ENCODE peak calls at places on chromosomes 11 and 22, in five cellular contexts. One of them, this sample, is unnamed.

GRCh38 chr11:9594267-9595046 is 21.0 kb downstream of the WEE1 start:
- DNase-seq in CD8-positive, alpha-beta T cell: no peak
- DNase-seq in AG09309: no peak
- DNase-seq in A549: no peak
- DNase-seq in HAP-1: no peak
- DNase-seq in this sample: no peak

GRCh38 chr22:19174106-19175025 is 4.2 kb downstream of the SLC25A1 start:
- DNase-seq in CD8-positive, alpha-beta T cell: no peak
- DNase-seq in AG09309: peak; percentile 29
- DNase-seq in A549: no peak
- DNase-seq in HAP-1: no peak
- DNase-seq in this sample: no peak

GRCh38 chr11:57203882-57204281 is 22.1 kb downstream of the LRRC55 start:
- DNase-seq in CD8-positive, alpha-beta T cell: no peak
- DNase-seq in AG09309: no peak
- DNase-seq in A549: no peak
- DNase-seq in HAP-1: no peak
- DNase-seq in this sample: no peak

GRCh38 chr11:15685311-15685710 is 570.6 kb downstream of the INSC start:
- DNase-seq in CD8-positive, alpha-beta T cell: no peak
- DNase-seq in AG09309: no peak
- DNase-seq in A549: no peak
- DNase-seq in HAP-1: no peak
- DNase-seq in this sample: no peak

GRCh38 chr22:22558972-22559603 is at the start of gene PRAME:
- DNase-seq in CD8-positive, alpha-beta T cell: peak; percentile 45
- DNase-seq in AG09309: no peak
- DNase-seq in A549: peak; percentile 93
- DNase-seq in HAP-1: peak; percentile 55
- DNase-seq in this sample: no peak

GRCh38 chr11:45647786-45648185 is 17.6 kb downstream of the CHST1 start:
- DNase-seq in CD8-positive, alpha-beta T cell: no peak
- DNase-seq in AG09309: no peak
- DNase-seq in A549: no peak
- DNase-seq in HAP-1: no peak
- DNase-seq in this sample: no peak

GRCh38 chr22:29679316-29679715 is 40.5 kb upstream of the CABP7 start:
- DNase-seq in CD8-positive, alpha-beta T cell: no peak
- DNase-seq in AG09309: no peak
- DNase-seq in A549: no peak
- DNase-seq in HAP-1: no peak
- DNase-seq in this sample: no peak

GRCh38 chr11:16632295-16633200 is 105.9 kb upstream of the C11orf58 start:
- DNase-seq in CD8-positive, alpha-beta T cell: no peak
- DNase-seq in AG09309: no peak
- DNase-seq in A549: peak; percentile 38
- DNase-seq in HAP-1: peak; percentile 50
- DNase-seq in this sample: no peak

GRCh38 chr11:31437742-31438435 is 68.2 kb downstream of the DNAJC24 start:
- DNase-seq in CD8-positive, alpha-beta T cell: no peak
- DNase-seq in AG09309: peak; percentile 10
- DNase-seq in A549: no peak
- DNase-seq in HAP-1: no peak
- DNase-seq in this sample: no peak

GRCh38 chr11:7487360-7487759 is 2.1 kb downstream of the OLFML1 start:
- DNase-seq in CD8-positive, alpha-beta T cell: no peak
- DNase-seq in AG09309: no peak
- DNase-seq in A549: no peak
- DNase-seq in HAP-1: no peak
- DNase-seq in this sample: no peak

GRCh38 chr11:19511413-19512183 is 201.0 kb upstream of the NAV2 start:
- DNase-seq in CD8-positive, alpha-beta T cell: no peak
- DNase-seq in AG09309: no peak
- DNase-seq in A549: no peak
- DNase-seq in HAP-1: no peak
- DNase-seq in this sample: no peak

GRCh38 chr11:61505640-61506155 is 2.9 kb upstream of the LRRC10B start:
- DNase-seq in CD8-positive, alpha-beta T cell: no peak
- DNase-seq in AG09309: no peak
- DNase-seq in A549: no peak
- DNase-seq in HAP-1: no peak
- DNase-seq in this sample: no peak

GRCh38 chr11:45930031-45930794 is 7.8 kb downstream of the LARGE2 start:
- DNase-seq in CD8-positive, alpha-beta T cell: peak; percentile 15
- DNase-seq in AG09309: no peak
- DNase-seq in A549: no peak
- DNase-seq in HAP-1: no peak
- DNase-seq in this sample: no peak

GRCh38 chr11:36186340-36186739 is 102.9 kb downstream of the COMMD9 start:
- DNase-seq in CD8-positive, alpha-beta T cell: no peak
- DNase-seq in AG09309: peak; percentile 59
- DNase-seq in A549: no peak
- DNase-seq in HAP-1: no peak
- DNase-seq in this sample: no peak

GRCh38 chr11:10807629-10808552 is 835 bp downstream of the EIF4G2 start:
- DNase-seq in CD8-positive, alpha-beta T cell: peak; percentile 36
- DNase-seq in AG09309: no peak
- DNase-seq in A549: peak; percentile 45
- DNase-seq in HAP-1: peak; percentile 37
- DNase-seq in this sample: no peak

GRCh38 chr11:10803676-10804075 is 5.0 kb downstream of the EIF4G2 start:
- DNase-seq in CD8-positive, alpha-beta T cell: no peak
- DNase-seq in AG09309: no peak
- DNase-seq in A549: no peak
- DNase-seq in HAP-1: no peak
- DNase-seq in this sample: no peak

GRCh38 chr11:10805741-10806140 is 3.0 kb downstream of the EIF4G2 start:
- DNase-seq in CD8-positive, alpha-beta T cell: no peak
- DNase-seq in AG09309: no peak
- DNase-seq in A549: no peak
- DNase-seq in HAP-1: no peak
- DNase-seq in this sample: no peak

GRCh38 chr11:10808553-10809372 is at the start of gene EIF4G2:
- DNase-seq in CD8-positive, alpha-beta T cell: peak; percentile 97
- DNase-seq in AG09309: peak; percentile 96
- DNase-seq in A549: peak; percentile 98
- DNase-seq in HAP-1: peak; percentile 98
- DNase-seq in this sample: peak; percentile 92

GRCh38 chr11:10806206-10806605 is 2.5 kb downstream of the EIF4G2 start:
- DNase-seq in CD8-positive, alpha-beta T cell: no peak
- DNase-seq in AG09309: no peak
- DNase-seq in A549: no peak
- DNase-seq in HAP-1: no peak
- DNase-seq in this sample: no peak
- H3K4me3 ChIP-seq in CD8-positive, alpha-beta T cell: peak overlapping the region; percentile 85
- H3K4me3 ChIP-seq in AG09309: no peak overlapping the region
- H3K4me3 ChIP-seq in A549: peak overlapping the region; percentile 97
- H3K4me3 ChIP-seq in HAP-1: peak overlapping the region; percentile 93
- H3K4me3 ChIP-seq in this sample: no peak overlapping the region

GRCh38 chr11:109527496-109527895 is 105.5 kb downstream of the C11orf87 start:
- DNase-seq in CD8-positive, alpha-beta T cell: no peak
- DNase-seq in AG09309: peak; percentile 7
- DNase-seq in A549: no peak
- DNase-seq in HAP-1: no peak
- DNase-seq in this sample: no peak
- H3K4me3 ChIP-seq in CD8-positive, alpha-beta T cell: no peak overlapping the region
- H3K4me3 ChIP-seq in AG09309: no peak overlapping the region
- H3K4me3 ChIP-seq in A549: no peak overlapping the region
- H3K4me3 ChIP-seq in HAP-1: no peak overlapping the region
- H3K4me3 ChIP-seq in this sample: no peak overlapping the region

GRCh38 chr11:113476553-113476952 is 1.4 kb upstream of the DRD2 start:
- DNase-seq in CD8-positive, alpha-beta T cell: no peak
- DNase-seq in AG09309: no peak
- DNase-seq in A549: no peak
- DNase-seq in HAP-1: no peak
- DNase-seq in this sample: no peak

GRCh38 chr11:113473983-113474361 is 1.2 kb downstream of the DRD2 start:
- DNase-seq in CD8-positive, alpha-beta T cell: no peak
- DNase-seq in AG09309: no peak
- DNase-seq in A549: peak; percentile 0
- DNase-seq in HAP-1: no peak
- DNase-seq in this sample: no peak

GRCh38 chr11:113477321-113477720 is 2.1 kb upstream of the DRD2 start:
- DNase-seq in CD8-positive, alpha-beta T cell: no peak
- DNase-seq in AG09309: no peak
- DNase-seq in A549: no peak
- DNase-seq in HAP-1: no peak
- DNase-seq in this sample: no peak

GRCh38 chr11:113474362-113475159 is 637 bp downstream of the DRD2 start:
- DNase-seq in CD8-positive, alpha-beta T cell: peak; percentile 12
- DNase-seq in AG09309: peak; percentile 16
- DNase-seq in A549: peak; percentile 41
- DNase-seq in HAP-1: peak; percentile 37
- DNase-seq in this sample: peak; percentile 32

GRCh38 chr11:113475160-113475761 is at the start of gene DRD2:
- DNase-seq in CD8-positive, alpha-beta T cell: no peak
- DNase-seq in AG09309: no peak
- DNase-seq in A549: no peak
- DNase-seq in HAP-1: no peak
- DNase-seq in this sample: no peak
- H3K4me3 ChIP-seq in CD8-positive, alpha-beta T cell: no peak within 1 kb of the TSS
- H3K4me3 ChIP-seq in AG09309: no peak within 1 kb of the TSS
- H3K4me3 ChIP-seq in A549: peak within 1 kb of the TSS; percentile 33
- H3K4me3 ChIP-seq in HAP-1: no peak within 1 kb of the TSS
- H3K4me3 ChIP-seq in this sample: no peak within 1 kb of the TSS

DNA sequence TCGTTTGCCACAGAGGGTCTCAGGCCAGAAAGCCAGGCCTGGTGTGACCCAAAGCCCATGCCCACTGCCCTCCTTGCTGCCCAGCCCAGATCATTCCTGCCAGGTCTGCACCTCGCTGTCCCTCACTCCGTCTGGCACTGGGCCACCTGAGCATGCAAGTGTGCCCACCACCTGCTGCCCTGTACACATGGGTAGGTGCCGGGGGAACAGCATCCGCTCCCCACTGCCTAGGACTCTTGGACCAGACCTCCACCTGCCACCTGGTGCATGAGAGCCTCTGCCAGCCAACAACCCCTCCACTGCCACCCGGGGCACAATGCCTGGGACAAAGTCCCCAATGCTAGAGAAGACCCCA is 12.5 kb downstream of the MGAT3 start:
- DNase-seq in CD8-positive, alpha-beta T cell: no peak
- DNase-seq in AG09309: no peak
- DNase-seq in A549: no peak
- DNase-seq in HAP-1: no peak
- DNase-seq in this sample: no peak
- H3K4me3 ChIP-seq in CD8-positive, alpha-beta T cell: no peak overlapping the region
- H3K4me3 ChIP-seq in AG09309: no peak overlapping the region
- H3K4me3 ChIP-seq in A549: no peak overlapping the region
- H3K4me3 ChIP-seq in HAP-1: no peak overlapping the region
- H3K4me3 ChIP-seq in this sample: no peak overlapping the region

GRCh38 chr11:130180896-130181294 is 21.3 kb downstream of the ST14 start:
- DNase-seq in CD8-positive, alpha-beta T cell: no peak
- DNase-seq in AG09309: no peak
- DNase-seq in A549: no peak
- DNase-seq in HAP-1: no peak
- DNase-seq in this sample: no peak
- H3K4me3 ChIP-seq in CD8-positive, alpha-beta T cell: no peak overlapping the region
- H3K4me3 ChIP-seq in AG09309: no peak overlapping the region
- H3K4me3 ChIP-seq in A549: no peak overlapping the region
- H3K4me3 ChIP-seq in HAP-1: no peak overlapping the region
- H3K4me3 ChIP-seq in this sample: no peak overlapping the region